ENCODE peak calls at places on chromosomes 7 and 10, in six cellular contexts. Q, Y, V, P, L and N are unnamed samples.

GRCh38 chr10:26665080-26666048 is 32.1 kb upstream of the PDSS1 start:
- DNase-seq in Y (no peak), P (no peak), Q (no peak), L (no peak), V (no peak), N (no peak)

GRCh38 chr10:45424668-45425404 is 50.8 kb downstream of the ALOX5 start:
- DNase-seq in P (no peak), V (no peak), L (no peak), Y (no peak), Q (no peak), N (no peak)

GRCh38 chr7:47444376-47445098 is 137.4 kb downstream of the TNS3 start:
- DNase-seq in Q (no peak), P (no peak), V (no peak), L (peak), Y (no peak), N (no peak)

GRCh38 chr7:105773030-105773460 is 103.4 kb downstream of the ATXN7L1 start:
- DNase-seq in P (no peak), L (no peak), Y (no peak), V (no peak), Q (no peak), N (no peak)

GRCh38 chr7:27192546-27193334 is 7.2 kb downstream of the HOXA13 start:
- DNase-seq in V (no peak), P (no peak), L (peak), Y (no peak), Q (no peak), N (no peak)

GRCh38 chr7:12719141-12719919 is 31.9 kb downstream of the ARL4A start:
- DNase-seq in Q (no peak), V (no peak), L (no peak), P (no peak), Y (no peak), N (no peak)

GRCh38 chr7:64541438-64542359 is 21.2 kb downstream of the ZNF680 start:
- DNase-seq in Y (no peak), V (no peak), L (no peak), Q (no peak), P (no peak), N (no peak)

GRCh38 chr10:61262486-61263261 is 190.5 kb downstream of the TMEM26 start:
- DNase-seq in P (no peak), L (no peak), Q (no peak), Y (no peak), V (no peak), N (peak)

GRCh38 chr7:12570148-12570528 is 382 bp upstream of the SCIN start:
- DNase-seq in V (no peak), Q (no peak), Y (no peak), L (no peak), P (no peak), N (no peak)

GRCh38 chr10:79401015-79401921 is 44.2 kb downstream of the ZCCHC24 start:
- DNase-seq in L (no peak), V (no peak), P (no peak), Y (no peak), Q (no peak), N (no peak)

GRCh38 chr10:124596914-124597676 is 135.5 kb downstream of the LHPP start:
- DNase-seq in V (no peak), P (no peak), Q (no peak), L (no peak), Y (no peak), N (no peak)

GRCh38 chr10:112209534-112210200 is 26.1 kb upstream of the GPAM start:
- DNase-seq in Q (no peak), P (no peak), L (no peak), V (no peak), Y (no peak), N (no peak)

GRCh38 chr7:130865408-130866236 is 131.6 kb upstream of the KLF14 start:
- DNase-seq in V (peak), L (no peak), Q (no peak), Y (no peak), P (no peak), N (no peak)

GRCh38 chr10:84548869-84549268 is 220.5 kb downstream of the CCSER2 start:
- DNase-seq in V (no peak), L (no peak), Y (no peak), Q (no peak), P (no peak), N (no peak)

GRCh38 chr7:77830649-77831355 is 32.2 kb downstream of the PHTF2 start:
- DNase-seq in Q (no peak), L (no peak), V (no peak), Y (no peak), P (no peak), N (no peak)

GRCh38 chr10:20492447-20492846 is 404.7 kb downstream of the NEBL start:
- DNase-seq in P (no peak), Y (no peak), L (no peak), V (no peak), Q (no peak), N (no peak)

GRCh38 chr7:105037319-105037718 is 23.3 kb downstream of the KMT2E start:
- DNase-seq in Y (no peak), Q (no peak), L (no peak), V (no peak), P (no peak), N (no peak)

GRCh38 chr7:129072410-129073063 is 17.6 kb upstream of the TNPO3 start:
- DNase-seq in Y (no peak), L (no peak), P (no peak), Q (no peak), V (no peak), N (no peak)

GRCh38 chr7:76514926-76515325 is 4.6 kb downstream of the UPK3B start:
- DNase-seq in Q (no peak), L (no peak), Y (no peak), V (no peak), P (no peak), N (no peak)

GRCh38 chr7:54811925-54812264 is 52.9 kb upstream of the SEC61G start:
- DNase-seq in Q (no peak), L (no peak), P (no peak), V (no peak), Y (no peak), N (peak)

GRCh38 chr10:79947083-79947415 is 1.9 kb downstream of the SFTPD start:
- DNase-seq in V (no peak), P (no peak), L (no peak), Y (no peak), Q (no peak), N (no peak)

GRCh38 chr10:92830478-92831389 is 17.6 kb upstream of the EXOC6 start:
- DNase-seq in P (no peak), L (peak), Q (no peak), V (peak), Y (no peak), N (no peak)

GRCh38 chr7:67593807-67594206 is 597.2 kb downstream of the TYW1 start:
- DNase-seq in Y (no peak), L (no peak), Q (no peak), V (no peak), P (no peak), N (no peak)